ENCODE peak calls at places on chromosomes 13 and 19, in six cellular contexts. A is GM23248, Z is heart right ventricle, O is transverse colon, Q is upper lobe of left lung, M is left ventricle myocardium inferior. R is an unnamed sample.
A peak's percentile ranks its signal among the peaks of the same experiment; 100 is the strongest.

GRCh38 chr19:45140144-45140503 is 20.7 kb downstream of the NKPD1 start:
- DNase-seq in A (no peak), Z (no peak), O (no peak), Q (no peak), M (no peak), R (no peak)

GRCh38 chr19:15524781-15525180 is 16.5 kb downstream of the CYP4F22 start:
- DNase-seq in A (no peak), Z (no peak), O (no peak), Q (no peak), M (no peak), R (no peak)

GRCh38 chr13:110799246-110800236 is 86.0 kb downstream of the ING1 start:
- DNase-seq in A (peak; percentile 88), Z (no peak), O (no peak), Q (no peak), M (no peak), R (no peak)

GRCh38 chr19:17977488-17977887 is 10.6 kb downstream of the KCNN1 start:
- DNase-seq in A (no peak), Z (no peak), O (no peak), Q (no peak), M (no peak), R (no peak)

GRCh38 chr13:50099473-50099872 is 84.2 kb downstream of the KCNRG start:
- DNase-seq in A (no peak), Z (no peak), O (no peak), Q (no peak), M (no peak), R (no peak)

GRCh38 chr19:23698711-23699520 is 11.9 kb upstream of the ZNF675 start:
- DNase-seq in A (peak; percentile 2), Z (no peak), O (peak; percentile 53), Q (no peak), M (no peak), R (no peak)

GRCh38 chr19:29625316-29625715 is 19.2 kb downstream of the POP4 start:
- DNase-seq in A (no peak), Z (no peak), O (no peak), Q (no peak), M (no peak), R (no peak)

GRCh38 chr19:11540642-11541041 is 2.0 kb downstream of the CNN1 start:
- DNase-seq in A (no peak), Z (no peak), O (no peak), Q (peak; percentile 47), M (no peak), R (no peak)

GRCh38 chr19:23263870-23264590 is 13.8 kb upstream of the ZNF724 start:
- DNase-seq in A (peak; percentile 16), Z (no peak), O (no peak), Q (no peak), M (no peak), R (no peak)

GRCh38 chr13:101673360-101674105 is 221.1 kb downstream of the ITGBL1 start:
- DNase-seq in A (no peak), Z (no peak), O (no peak), Q (no peak), M (no peak), R (no peak)

GRCh38 chr19:32313866-32314265 is 31.5 kb upstream of the ZNF507 start:
- DNase-seq in A (no peak), Z (no peak), O (no peak), Q (no peak), M (no peak), R (no peak)

GRCh38 chr13:41905600-41906254 is 55.2 kb downstream of the VWA8 start:
- DNase-seq in A (peak; percentile 71), Z (no peak), O (no peak), Q (no peak), M (no peak), R (no peak)

GRCh38 chr13:74070065-74070464 is 64.1 kb downstream of the KLF12 start:
- DNase-seq in A (no peak), Z (no peak), O (no peak), Q (no peak), M (no peak), R (peak; percentile 81)

GRCh38 chr19:10567696-10568443 is 909 bp downstream of the CDKN2D start:
- DNase-seq in A (peak; percentile 32), Z (no peak), O (no peak), Q (no peak), M (no peak), R (no peak)

GRCh38 chr13:24274452-24274971 is 34.9 kb upstream of the C1QTNF9 start:
- DNase-seq in A (no peak), Z (peak; percentile 34), O (peak; percentile 34), Q (no peak), M (peak; percentile 62), R (peak; percentile 75)

GRCh38 chr13:42996584-42996983 is 4.5 kb upstream of the EPSTI1 start:
- DNase-seq in A (peak; percentile 92), Z (no peak), O (no peak), Q (no peak), M (no peak), R (no peak)

GRCh38 chr19:49474545-49474930 is 523 bp downstream of the FLT3LG start:
- DNase-seq in A (no peak), Z (no peak), O (no peak), Q (no peak), M (no peak), R (no peak)
- H3K4me1 ChIP-seq in A (peaks cover 4% of the 10 kb centered on the region), Z (peaks cover 11% of the 10 kb centered on the region), O (peaks cover 32% of the 10 kb centered on the region), Q (peaks cover 11% of the 10 kb centered on the region), M (peaks cover 35% of the 10 kb centered on the region), R (peaks cover 65% of the 10 kb centered on the region)

GRCh38 chr19:12943437-12944044 is 2.1 kb upstream of the RAD23A start:
- DNase-seq in A (no peak), Z (no peak), O (no peak), Q (peak; percentile 63), M (no peak), R (no peak)

GRCh38 chr19:12939292-12939606 is 840 bp downstream of the CALR start:
- DNase-seq in A (peak; percentile 90), Z (no peak), O (peak; percentile 28), Q (no peak), M (no peak), R (peak; percentile 17)

GRCh38 chr19:12938536-12939291 is at the start of gene CALR:
- DNase-seq in A (peak; percentile 80), Z (peak; percentile 47), O (peak; percentile 45), Q (peak; percentile 96), M (no peak), R (peak; percentile 50)

GRCh38 chr19:12939908-12940533 is 1.6 kb downstream of the CALR start:
- DNase-seq in A (peak; percentile 12), Z (no peak), O (no peak), Q (no peak), M (no peak), R (no peak)

DNA sequence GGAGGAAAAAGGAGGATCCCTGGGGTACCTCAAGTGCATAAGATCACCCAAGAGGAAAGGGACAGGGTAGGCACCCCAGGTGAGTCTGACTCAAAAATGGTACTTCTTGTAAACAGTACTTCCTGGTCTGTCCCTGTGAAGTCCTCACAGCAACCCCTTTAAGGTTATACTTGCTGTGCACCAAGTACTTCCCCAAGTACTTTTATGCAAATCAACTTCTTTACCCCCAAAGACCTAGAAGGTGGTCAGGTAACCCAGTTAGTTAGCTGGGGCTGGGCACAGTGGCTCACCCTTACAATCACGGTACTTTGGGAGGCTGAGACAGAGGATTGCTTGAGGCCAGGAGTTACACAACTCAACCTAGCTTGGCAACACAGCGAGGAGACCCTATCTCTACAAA is 2.5 kb downstream of the CALR start:
- DNase-seq in A (no peak), Z (no peak), O (no peak), Q (no peak), M (no peak), R (no peak)
- H3K27ac ChIP-seq in A (peak overlapping the region; percentile 81), Z (peak overlapping the region; percentile 36), O (no peak overlapping the region), Q (peak overlapping the region; percentile 92), M (peak overlapping the region; percentile 91), R (no peak overlapping the region)

GRCh38 chr13:46621133-46621532 is 68.2 kb downstream of the LRCH1 start:
- DNase-seq in A (no peak), Z (no peak), O (no peak), Q (no peak), M (no peak), R (no peak)

GRCh38 chr13:46620029-46620428 is 67.1 kb downstream of the LRCH1 start:
- DNase-seq in A (no peak), Z (no peak), O (no peak), Q (no peak), M (no peak), R (no peak)

GRCh38 chr13:46624353-46624752 is 71.4 kb downstream of the LRCH1 start:
- DNase-seq in A (no peak), Z (no peak), O (no peak), Q (no peak), M (no peak), R (no peak)

GRCh38 chr13:46622918-46623256 is 69.9 kb downstream of the LRCH1 start:
- DNase-seq in A (peak; percentile 94), Z (no peak), O (peak; percentile 41), Q (no peak), M (peak; percentile 24), R (no peak)

DNA sequence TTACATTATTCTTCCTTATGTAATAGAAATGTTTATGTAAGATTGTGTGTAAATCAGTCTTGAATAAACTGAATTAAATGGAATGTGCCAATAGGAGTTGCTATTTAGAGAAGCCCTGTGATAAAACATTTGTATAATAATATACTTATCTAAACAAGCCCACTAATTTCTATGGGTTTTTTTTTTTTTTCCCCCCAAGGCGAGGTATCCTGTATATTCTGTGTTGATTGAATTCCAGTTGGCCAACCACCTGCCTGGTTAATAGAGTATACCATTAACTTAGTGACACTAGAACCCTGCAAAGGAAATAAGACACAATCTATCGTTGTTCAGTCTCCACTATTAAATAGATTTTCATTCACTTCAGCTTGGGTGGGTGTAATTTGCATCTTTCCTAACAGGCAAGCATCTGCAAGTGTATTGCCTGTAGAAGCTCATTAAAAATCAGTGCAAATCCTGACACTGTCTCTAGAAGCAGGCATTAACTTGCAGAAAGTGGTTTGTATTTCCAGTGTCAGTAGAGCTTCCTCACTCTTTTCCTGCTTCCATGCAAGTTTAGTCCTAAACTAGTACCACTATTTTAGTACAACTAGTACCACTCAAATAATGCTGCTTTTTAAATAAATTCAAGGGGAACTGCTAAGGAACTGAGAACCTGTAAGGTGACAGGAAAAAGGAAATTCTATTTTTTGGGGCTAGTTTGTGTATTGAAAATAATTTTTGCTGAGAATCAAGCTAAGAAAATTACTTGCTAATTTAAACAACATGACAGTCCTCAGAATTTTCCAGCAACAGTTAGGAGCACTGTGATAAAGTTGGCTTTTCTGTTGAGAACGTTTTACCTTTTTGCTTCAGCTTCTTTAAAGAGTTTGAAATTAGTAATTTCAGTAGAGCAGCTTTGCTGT is 69.3 kb downstream of the LRCH1 start:
- DNase-seq in A (no peak), Z (no peak), O (no peak), Q (no peak), M (no peak), R (no peak)
- H3K4me1 ChIP-seq in A (peaks cover 14% of the 10 kb centered on the region), Z (peaks cover 28% of the 10 kb centered on the region), O (peaks cover 65% of the 10 kb centered on the region), Q (peaks cover 43% of the 10 kb centered on the region), M (peaks cover 92% of the 10 kb centered on the region), R (peaks cover 18% of the 10 kb centered on the region)

DNA sequence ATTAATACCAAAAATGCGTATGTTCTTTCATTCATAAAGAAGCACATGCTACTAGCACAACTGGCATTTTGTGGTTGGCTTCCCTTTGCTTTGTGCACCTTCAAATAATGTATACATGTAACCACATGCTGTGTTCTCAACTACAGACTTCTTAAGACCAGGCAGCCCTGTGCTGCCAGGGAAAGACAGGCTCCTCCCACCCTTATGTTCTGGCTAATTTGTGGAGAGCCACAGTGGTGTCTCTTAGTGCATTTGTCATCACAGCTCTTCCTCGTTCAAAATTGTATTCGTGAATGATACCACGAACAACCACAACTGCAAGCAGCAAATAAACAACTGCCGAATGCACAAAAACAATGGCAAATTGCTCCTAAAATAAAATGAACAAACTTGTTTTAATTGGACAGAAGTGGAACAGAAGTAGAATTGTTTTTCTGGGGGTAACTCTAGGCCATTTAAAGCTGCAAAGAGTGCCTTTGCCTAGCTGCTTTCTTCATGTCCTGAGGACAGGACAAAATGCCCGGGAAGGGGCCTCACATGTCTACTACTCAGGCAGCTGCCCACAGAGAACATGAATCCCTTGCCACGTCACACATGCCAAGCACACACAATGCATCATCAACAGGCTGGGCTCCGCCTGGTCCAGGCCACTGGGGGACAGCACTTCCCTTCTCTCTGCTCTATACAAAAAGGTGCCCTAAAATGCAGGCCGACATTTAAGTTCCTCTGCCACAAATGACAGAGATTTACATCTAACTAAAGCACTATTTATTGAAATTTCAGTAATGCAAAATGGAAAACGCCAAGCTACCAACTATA is 21.7 kb downstream of the IRS2 start:
- DNase-seq in A (peak; percentile 46), Z (no peak), O (no peak), Q (no peak), M (no peak), R (no peak)
- H3K27ac ChIP-seq in A (no peak overlapping the region), Z (no peak overlapping the region), O (no peak overlapping the region), Q (no peak overlapping the region), M (no peak overlapping the region), R (no peak overlapping the region)